ENCODE peak calls at places on chromosomes 16 and 17, in seven cellular contexts. Q is T-helper 1 cell; W is aorta; Z is GM03348; Y is neural progenitor cell; H is activated naive CD8-positive, alpha-beta T cell treated with anti-CD3 and anti-CD28 coated beads, Interleukin-2, amount 50 U/mL, for 24 hours; C is activated T-cell treated with anti-CD3 and anti-CD28 coated beads for 24 hours. K is an unnamed sample.

GRCh38 chr16:79833559-79833958 is 233.0 kb upstream of the MAF start:
- DNase-seq in Q (no peak), W (no peak), Z (no peak), Y (no peak), H (no peak), C (no peak), K (no peak)

GRCh38 chr16:8720080-8720966 is 45.9 kb downstream of the ABAT start:
- DNase-seq in Q (no peak), W (no peak), Z (no peak), Y (peak; percentile 65), H (no peak), C (no peak), K (peak; percentile 32)

GRCh38 chr17:1423456-1424135 is 23.6 kb upstream of the YWHAE start:
- DNase-seq in Q (no peak), W (no peak), Z (no peak), Y (no peak), H (no peak), C (no peak), K (no peak)

GRCh38 chr16:70576431-70577255 is 53.0 kb downstream of the SF3B3 start:
- DNase-seq in Q (no peak), W (no peak), Z (peak; percentile 74), Y (no peak), H (no peak), C (no peak), K (no peak)

GRCh38 chr16:87143661-87144121 is 173.5 kb downstream of the C16orf95 start:
- DNase-seq in Q (no peak), W (peak; percentile 48), Z (no peak), Y (no peak), H (no peak), C (no peak), K (no peak)

GRCh38 chr16:86093801-86094750 is 195.1 kb downstream of the IRF8 start:
- DNase-seq in Q (no peak), W (no peak), Z (no peak), Y (no peak), H (no peak), C (no peak), K (no peak)

GRCh38 chr17:81420769-81421462 is 25.7 kb downstream of the BAHCC1 start:
- DNase-seq in Q (no peak), W (peak; percentile 91), Z (peak; percentile 66), Y (no peak), H (no peak), C (no peak), K (no peak)

GRCh38 chr17:79304907-79305306 is 230.3 kb downstream of the ENGASE start:
- DNase-seq in Q (no peak), W (no peak), Z (no peak), Y (no peak), H (no peak), C (no peak), K (no peak)

GRCh38 chr16:11175850-11176341 is 80.1 kb downstream of the SOCS1 start:
- DNase-seq in Q (no peak), W (no peak), Z (no peak), Y (no peak), H (peak; percentile 49), C (peak; percentile 32), K (peak; percentile 81)

GRCh38 chr17:27669850-27670249 is 38.9 kb downstream of the LGALS9 start:
- DNase-seq in Q (no peak), W (no peak), Z (no peak), Y (no peak), H (no peak), C (no peak), K (no peak)

GRCh38 chr16:57787519-57787905 is 14.8 kb downstream of the KIFC3 start:
- DNase-seq in Q (no peak), W (no peak), Z (no peak), Y (no peak), H (no peak), C (no peak), K (no peak)

K was measured in stimulated activated naive B cell treated with anti-CD40 and anti-IgM and Interleukin-4, amounts not matched to agents 10 μg/mL and 1 μg/mL and 100 μg/mL, for 72 hours.